ENCODE peak calls at places on chromosomes 3 and 15, in seven cellular contexts. C, Z, G, B, W, N and U are unnamed samples.

GRCh38 chr3:112629425-112629824 is 11.5 kb downstream of the CCDC80 start:
- DNase-seq in N (no peak), G (peak; percentile 39), W (peak; percentile 94), B (no peak), C (peak; percentile 84), Z (peak; percentile 93), U (no peak)

GRCh38 chr15:99435138-99435695 is 130.6 kb upstream of the MEF2A start:
- DNase-seq in C (no peak), B (no peak), W (no peak), G (peak; percentile 39), Z (no peak), N (no peak), U (no peak)

GRCh38 chr3:197007296-197007940 is 22.2 kb downstream of the MELTF start:
- DNase-seq in Z (no peak), C (no peak), W (no peak), N (no peak), G (no peak), B (no peak), U (no peak)

GRCh38 chr15:68842958-68843357 is 22.3 kb upstream of the ANP32A start:
- DNase-seq in Z (no peak), W (no peak), B (no peak), C (no peak), N (no peak), G (no peak), U (no peak)

GRCh38 chr3:127170794-127171193 is 22.1 kb upstream of the PRR23E start:
- DNase-seq in C (peak; percentile 74), G (peak; percentile 38), B (peak; percentile 25), W (peak; percentile 12), N (no peak), Z (peak; percentile 64), U (no peak)

GRCh38 chr3:127097516-127097915 is 95.4 kb upstream of the PRR23E start:
- DNase-seq in G (no peak), C (no peak), Z (no peak), W (no peak), N (no peak), B (no peak), U (no peak)

GRCh38 chr3:34323517-34323916 is 525.1 kb downstream of the PDCD6IP start:
- DNase-seq in Z (no peak), N (no peak), G (no peak), C (no peak), W (no peak), B (no peak), U (no peak)

GRCh38 chr15:100788731-100789105 is 90.9 kb upstream of the ALDH1A3 start:
- DNase-seq in W (no peak), B (no peak), C (no peak), N (no peak), Z (no peak), G (peak; percentile 28), U (no peak)

GRCh38 chr3:20930034-20930433 is 744.0 kb upstream of the SGO1 start:
- DNase-seq in Z (no peak), C (peak; percentile 65), B (peak; percentile 34), W (no peak), N (no peak), G (no peak), U (no peak)

GRCh38 chr3:143910756-143911155 is 60.9 kb upstream of the DIPK2A start:
- DNase-seq in N (no peak), B (no peak), C (no peak), G (no peak), W (no peak), Z (no peak), U (no peak)
- H3K18ac ChIP-seq in N (no peak overlapping the region), B (no peak overlapping the region), C (no peak overlapping the region), G (no peak overlapping the region), W (no peak overlapping the region), Z (no peak overlapping the region), U (no peak overlapping the region)

GRCh38 chr3:57152150-57152549 is 13.0 kb downstream of the IL17RD start:
- DNase-seq in W (no peak), C (no peak), G (no peak), Z (no peak), B (no peak), N (no peak), U (no peak)

GRCh38 chr3:57152761-57153160 is 12.4 kb downstream of the IL17RD start:
- DNase-seq in W (no peak), N (no peak), G (no peak), B (no peak), Z (no peak), C (no peak), U (no peak)

GRCh38 chr3:57157666-57158065 is 7.5 kb downstream of the IL17RD start:
- DNase-seq in G (no peak), C (no peak), W (no peak), Z (no peak), B (no peak), N (no peak), U (no peak)

GRCh38 chr3:57154470-57154869 is 10.7 kb downstream of the IL17RD start:
- DNase-seq in G (no peak), W (no peak), N (peak; percentile 32), Z (no peak), C (no peak), B (no peak), U (no peak)

GRCh38 chr3:57155214-57155613 is 9.9 kb downstream of the IL17RD start:
- DNase-seq in C (no peak), N (no peak), G (no peak), Z (no peak), B (no peak), W (no peak), U (no peak)
- H3K18ac ChIP-seq in C (peak overlapping the region; percentile 13), N (no peak overlapping the region), G (peak overlapping the region; percentile 20), Z (no peak overlapping the region), B (no peak overlapping the region), W (no peak overlapping the region), U (no peak overlapping the region)

DNA sequence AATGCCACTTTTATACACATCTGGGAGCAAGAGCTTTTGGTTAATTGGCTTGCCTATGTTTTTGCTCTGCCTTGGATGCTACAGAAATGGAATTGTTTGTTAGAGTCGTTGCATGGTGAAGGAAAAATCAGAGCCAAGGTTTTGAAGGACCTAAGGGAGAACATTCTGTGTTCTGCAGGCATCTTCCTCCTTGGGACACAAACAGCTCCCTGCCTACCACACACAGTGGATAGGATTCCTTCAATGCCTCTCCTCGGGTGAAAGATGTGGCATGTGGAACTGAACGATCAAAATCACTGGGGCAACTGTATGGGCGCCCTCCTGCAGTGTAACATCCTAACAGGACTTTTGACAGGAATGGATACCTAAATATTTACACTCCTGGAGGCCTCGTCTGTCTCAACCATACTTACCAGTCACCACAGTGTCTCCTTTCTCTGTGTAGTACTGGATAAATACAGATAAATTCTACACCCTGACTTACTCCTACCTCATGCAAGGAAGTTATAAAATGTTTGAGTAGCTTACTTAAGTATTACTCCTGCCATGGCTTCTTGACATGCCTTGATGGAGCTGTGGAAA is 100.6 kb downstream of the LPP start:
- DNase-seq in B (no peak), N (no peak), W (no peak), C (no peak), Z (no peak), G (no peak), U (no peak)
- H3K18ac ChIP-seq in B (no peak overlapping the region), N (no peak overlapping the region), W (no peak overlapping the region), C (no peak overlapping the region), Z (no peak overlapping the region), G (no peak overlapping the region), U (no peak overlapping the region)

DNA sequence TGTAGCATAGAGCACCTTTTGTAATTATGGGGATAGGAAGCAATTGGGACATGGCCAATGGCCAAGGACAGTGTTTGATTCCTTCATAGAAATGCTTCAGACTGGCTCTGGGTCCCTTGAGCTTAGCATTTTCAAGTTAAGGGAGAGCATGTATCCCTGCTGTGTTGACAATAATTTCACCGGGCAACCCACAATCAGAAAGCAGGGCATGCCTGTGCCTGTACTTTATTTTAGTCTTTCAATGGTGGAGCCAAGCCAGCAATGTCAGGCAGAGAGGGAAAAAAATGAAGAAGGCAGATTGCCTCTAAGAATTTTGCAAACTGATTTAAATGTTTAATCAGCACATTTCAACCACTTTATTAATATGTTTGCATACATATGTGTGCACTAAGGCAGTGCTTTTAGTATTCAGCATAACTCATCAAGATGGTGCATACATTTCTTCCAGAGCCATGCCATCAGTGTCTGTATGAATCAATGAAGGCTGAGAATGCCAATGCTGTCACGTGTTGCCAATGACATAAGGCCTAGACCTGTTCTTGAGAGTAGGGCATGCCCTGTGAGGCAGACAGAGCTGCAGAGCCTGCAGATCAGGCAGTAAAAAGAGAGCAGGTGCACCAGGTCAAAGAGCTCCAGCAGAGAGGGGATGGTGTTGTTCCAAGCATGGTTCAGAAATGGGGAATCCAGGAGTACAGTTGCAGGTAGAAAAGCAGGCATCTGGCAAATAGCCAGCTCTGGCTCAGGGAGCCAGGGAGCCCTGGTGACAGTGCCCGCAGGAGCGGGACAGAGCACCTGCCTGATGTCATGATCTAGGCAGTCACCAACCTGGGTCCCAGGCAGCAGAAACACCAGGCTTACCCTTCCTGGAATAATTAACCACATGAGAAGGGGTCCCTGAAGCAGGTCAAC is 508.5 kb downstream of the GABRG3 start:
- DNase-seq in Z (no peak), G (no peak), C (no peak), N (no peak), B (no peak), W (no peak), U (no peak)
- H3K18ac ChIP-seq in Z (no peak overlapping the region), G (no peak overlapping the region), C (no peak overlapping the region), N (no peak overlapping the region), B (no peak overlapping the region), W (no peak overlapping the region), U (no peak overlapping the region)

GRCh38 chr15:82313446-82313845 is 35.8 kb downstream of the GOLGA6L10 start:
- DNase-seq in W (no peak), Z (no peak), C (no peak), G (peak; percentile 31), N (no peak), B (peak; percentile 15), U (no peak)

GRCh38 chr15:82314769-82315518 is 34.3 kb downstream of the GOLGA6L10 start:
- DNase-seq in N (no peak), C (no peak), G (no peak), Z (no peak), W (no peak), B (no peak), U (no peak)

GRCh38 chr15:82317091-82317489 is 32.2 kb downstream of the GOLGA6L10 start:
- DNase-seq in Z (no peak), B (peak; percentile 28), W (no peak), C (no peak), N (peak; percentile 3), G (no peak), U (no peak)

GRCh38 chr15:82312611-82313349 is 36.5 kb downstream of the GOLGA6L10 start:
- DNase-seq in N (no peak), C (no peak), B (peak; percentile 32), G (peak; percentile 38), Z (peak; percentile 37), W (peak; percentile 80), U (no peak)

GRCh38 chr15:82315519-82316246 is 33.6 kb downstream of the GOLGA6L10 start:
- DNase-seq in N (no peak), B (peak; percentile 22), Z (no peak), G (no peak), W (no peak), C (no peak), U (no peak)
- H3K18ac ChIP-seq in N (no peak overlapping the region), B (no peak overlapping the region), Z (no peak overlapping the region), G (no peak overlapping the region), W (peak overlapping the region; percentile 5), C (no peak overlapping the region), U (peak overlapping the region; percentile 83)

GRCh38 chr15:22867886-22868285 is 29.4 kb downstream of the NIPA2 start:
- DNase-seq in B (no peak), C (no peak), Z (no peak), W (no peak), G (no peak), N (no peak), U (no peak)
- H3K18ac ChIP-seq in B (no peak overlapping the region), C (no peak overlapping the region), Z (no peak overlapping the region), W (no peak overlapping the region), G (no peak overlapping the region), N (no peak overlapping the region), U (no peak overlapping the region)